ENCODE peak calls at places on chromosomes 2 and 18, in seven cellular contexts. One of them, this sample, is unnamed. For H3K36me3, the result is how much of the 10 kb centered on the place peaks cover.

GRCh38 chr2:209208211-209208610 is 215.6 kb upstream of the MAP2 start:
- DNase-seq in IMR-90: no peak
- DNase-seq in CD4-positive, CD25-positive, alpha-beta regulatory T cell: peak
- DNase-seq in small intestine: peak
- DNase-seq in transverse colon: peak
- DNase-seq in HAP-1: peak
- DNase-seq in CD8-positive, alpha-beta memory T cell: no peak
- DNase-seq in this sample: no peak

GRCh38 chr18:67608171-67608570 is 91.7 kb upstream of the DSEL start:
- DNase-seq in IMR-90: no peak
- DNase-seq in CD4-positive, CD25-positive, alpha-beta regulatory T cell: no peak
- DNase-seq in small intestine: no peak
- DNase-seq in transverse colon: no peak
- DNase-seq in HAP-1: no peak
- DNase-seq in CD8-positive, alpha-beta memory T cell: no peak
- DNase-seq in this sample: no peak

GRCh38 chr18:50193796-50194622 is 938 bp downstream of the MYO5B start:
- DNase-seq in IMR-90: no peak
- DNase-seq in CD4-positive, CD25-positive, alpha-beta regulatory T cell: no peak
- DNase-seq in small intestine: peak
- DNase-seq in transverse colon: peak
- DNase-seq in HAP-1: peak
- DNase-seq in CD8-positive, alpha-beta memory T cell: no peak
- DNase-seq in this sample: no peak

GRCh38 chr2:26721267-26722032 is 28.9 kb downstream of the KCNK3 start:
- DNase-seq in IMR-90: no peak
- DNase-seq in CD4-positive, CD25-positive, alpha-beta regulatory T cell: no peak
- DNase-seq in small intestine: peak
- DNase-seq in transverse colon: peak
- DNase-seq in HAP-1: no peak
- DNase-seq in CD8-positive, alpha-beta memory T cell: no peak
- DNase-seq in this sample: no peak

GRCh38 chr2:71928734-71929481 is 218.8 kb downstream of the CYP26B1 start:
- DNase-seq in IMR-90: no peak
- DNase-seq in CD4-positive, CD25-positive, alpha-beta regulatory T cell: no peak
- DNase-seq in small intestine: no peak
- DNase-seq in transverse colon: no peak
- DNase-seq in HAP-1: no peak
- DNase-seq in CD8-positive, alpha-beta memory T cell: no peak
- DNase-seq in this sample: no peak

GRCh38 chr2:109637749-109638570 is 23.8 kb downstream of the SOWAHC start:
- DNase-seq in IMR-90: peak
- DNase-seq in CD4-positive, CD25-positive, alpha-beta regulatory T cell: peak
- DNase-seq in small intestine: no peak
- DNase-seq in transverse colon: no peak
- DNase-seq in HAP-1: no peak
- DNase-seq in CD8-positive, alpha-beta memory T cell: no peak
- DNase-seq in this sample: peak

GRCh38 chr18:10420561-10421352 is 33.7 kb upstream of the APCDD1 start:
- DNase-seq in IMR-90: peak
- DNase-seq in CD4-positive, CD25-positive, alpha-beta regulatory T cell: no peak
- DNase-seq in small intestine: no peak
- DNase-seq in transverse colon: no peak
- DNase-seq in HAP-1: no peak
- DNase-seq in CD8-positive, alpha-beta memory T cell: no peak
- DNase-seq in this sample: no peak

GRCh38 chr2:147846382-147847081 is 1.7 kb downstream of the ACVR2A start:
- DNase-seq in IMR-90: no peak
- DNase-seq in CD4-positive, CD25-positive, alpha-beta regulatory T cell: no peak
- DNase-seq in small intestine: no peak
- DNase-seq in transverse colon: no peak
- DNase-seq in HAP-1: peak
- DNase-seq in CD8-positive, alpha-beta memory T cell: no peak
- DNase-seq in this sample: no peak

GRCh38 chr2:25479761-25480160 is 138.0 kb upstream of the DNMT3A start:
- DNase-seq in IMR-90: no peak
- DNase-seq in CD4-positive, CD25-positive, alpha-beta regulatory T cell: no peak
- DNase-seq in small intestine: no peak
- DNase-seq in transverse colon: no peak
- DNase-seq in HAP-1: no peak
- DNase-seq in CD8-positive, alpha-beta memory T cell: no peak
- DNase-seq in this sample: no peak

GRCh38 chr2:74979844-74980243 is 21.4 kb downstream of the POLE4 start:
- DNase-seq in IMR-90: no peak
- DNase-seq in CD4-positive, CD25-positive, alpha-beta regulatory T cell: no peak
- DNase-seq in small intestine: no peak
- DNase-seq in transverse colon: no peak
- DNase-seq in HAP-1: no peak
- DNase-seq in CD8-positive, alpha-beta memory T cell: no peak
- DNase-seq in this sample: no peak

GRCh38 chr2:230714122-230714453 is 1.4 kb downstream of the CAB39 start:
- DNase-seq in IMR-90: peak
- DNase-seq in CD4-positive, CD25-positive, alpha-beta regulatory T cell: peak
- DNase-seq in small intestine: peak
- DNase-seq in transverse colon: peak
- DNase-seq in HAP-1: peak
- DNase-seq in CD8-positive, alpha-beta memory T cell: peak
- DNase-seq in this sample: no peak

GRCh38 chr2:70090706-70091334 is 3.5 kb downstream of the PCBP1 start:
- DNase-seq in IMR-90: no peak
- DNase-seq in CD4-positive, CD25-positive, alpha-beta regulatory T cell: no peak
- DNase-seq in small intestine: no peak
- DNase-seq in transverse colon: no peak
- DNase-seq in HAP-1: no peak
- DNase-seq in CD8-positive, alpha-beta memory T cell: no peak
- DNase-seq in this sample: no peak

GRCh38 chr2:498493-499178 is 178.6 kb downstream of the TMEM18 start:
- DNase-seq in IMR-90: peak
- DNase-seq in CD4-positive, CD25-positive, alpha-beta regulatory T cell: no peak
- DNase-seq in small intestine: no peak
- DNase-seq in transverse colon: no peak
- DNase-seq in HAP-1: no peak
- DNase-seq in CD8-positive, alpha-beta memory T cell: no peak
- DNase-seq in this sample: no peak

GRCh38 chr18:23422751-23423418 is 30.2 kb upstream of the RIOK3 start:
- DNase-seq in IMR-90: peak
- DNase-seq in CD4-positive, CD25-positive, alpha-beta regulatory T cell: no peak
- DNase-seq in small intestine: peak
- DNase-seq in transverse colon: peak
- DNase-seq in HAP-1: no peak
- DNase-seq in CD8-positive, alpha-beta memory T cell: no peak
- DNase-seq in this sample: peak

GRCh38 chr2:193966590-193966989 is 1690.4 kb upstream of the SLC39A10 start:
- DNase-seq in IMR-90: peak
- DNase-seq in CD4-positive, CD25-positive, alpha-beta regulatory T cell: no peak
- DNase-seq in small intestine: no peak
- DNase-seq in transverse colon: no peak
- DNase-seq in HAP-1: no peak
- DNase-seq in CD8-positive, alpha-beta memory T cell: no peak
- DNase-seq in this sample: no peak

GRCh38 chr2:234804704-234805103 is 147.1 kb upstream of the SH3BP4 start:
- DNase-seq in IMR-90: no peak
- DNase-seq in CD4-positive, CD25-positive, alpha-beta regulatory T cell: no peak
- DNase-seq in small intestine: no peak
- DNase-seq in transverse colon: no peak
- DNase-seq in HAP-1: no peak
- DNase-seq in CD8-positive, alpha-beta memory T cell: no peak
- DNase-seq in this sample: no peak

GRCh38 chr2:24231461-24231881 is 56.6 kb downstream of the FAM228A start:
- DNase-seq in IMR-90: peak
- DNase-seq in CD4-positive, CD25-positive, alpha-beta regulatory T cell: no peak
- DNase-seq in small intestine: no peak
- DNase-seq in transverse colon: no peak
- DNase-seq in HAP-1: no peak
- DNase-seq in CD8-positive, alpha-beta memory T cell: no peak
- DNase-seq in this sample: no peak

GRCh38 chr18:63073481-63073880 is 246.1 kb downstream of the BCL2 start:
- DNase-seq in IMR-90: no peak
- DNase-seq in CD4-positive, CD25-positive, alpha-beta regulatory T cell: peak
- DNase-seq in small intestine: peak
- DNase-seq in transverse colon: no peak
- DNase-seq in HAP-1: peak
- DNase-seq in CD8-positive, alpha-beta memory T cell: no peak
- DNase-seq in this sample: peak

GRCh38 chr2:165058471-165059265 is 103.3 kb upstream of the SLC38A11 start:
- DNase-seq in IMR-90: no peak
- DNase-seq in CD4-positive, CD25-positive, alpha-beta regulatory T cell: no peak
- DNase-seq in small intestine: no peak
- DNase-seq in transverse colon: no peak
- DNase-seq in HAP-1: no peak
- DNase-seq in CD8-positive, alpha-beta memory T cell: no peak
- DNase-seq in this sample: no peak

GRCh38 chr2:36655456-36655855 is 41.1 kb upstream of the VIT start:
- DNase-seq in IMR-90: peak
- DNase-seq in CD4-positive, CD25-positive, alpha-beta regulatory T cell: no peak
- DNase-seq in small intestine: no peak
- DNase-seq in transverse colon: no peak
- DNase-seq in HAP-1: no peak
- DNase-seq in CD8-positive, alpha-beta memory T cell: no peak
- DNase-seq in this sample: no peak

GRCh38 chr2:40105593-40105992 is 326.5 kb upstream of the THUMPD2 start:
- DNase-seq in IMR-90: peak
- DNase-seq in CD4-positive, CD25-positive, alpha-beta regulatory T cell: no peak
- DNase-seq in small intestine: no peak
- DNase-seq in transverse colon: no peak
- DNase-seq in HAP-1: no peak
- DNase-seq in CD8-positive, alpha-beta memory T cell: no peak
- DNase-seq in this sample: no peak

GRCh38 chr18:50624981-50625380 is 65.1 kb downstream of the MAPK4 start:
- DNase-seq in IMR-90: no peak
- DNase-seq in CD4-positive, CD25-positive, alpha-beta regulatory T cell: no peak
- DNase-seq in small intestine: no peak
- DNase-seq in transverse colon: no peak
- DNase-seq in HAP-1: no peak
- DNase-seq in CD8-positive, alpha-beta memory T cell: no peak
- DNase-seq in this sample: no peak

GRCh38 chr2:110732422-110733413 is at the start of gene ACOXL:
- DNase-seq in IMR-90: no peak
- DNase-seq in CD4-positive, CD25-positive, alpha-beta regulatory T cell: peak
- DNase-seq in small intestine: peak
- DNase-seq in transverse colon: peak
- DNase-seq in HAP-1: no peak
- DNase-seq in CD8-positive, alpha-beta memory T cell: no peak
- DNase-seq in this sample: no peak

GRCh38 chr2:118969734-118970395 is 27.9 kb downstream of the MARCO start:
- DNase-seq in IMR-90: no peak
- DNase-seq in CD4-positive, CD25-positive, alpha-beta regulatory T cell: no peak
- DNase-seq in small intestine: no peak
- DNase-seq in transverse colon: no peak
- DNase-seq in HAP-1: no peak
- DNase-seq in CD8-positive, alpha-beta memory T cell: no peak
- DNase-seq in this sample: no peak

GRCh38 chr2:96511851-96512250 is 6.7 kb upstream of the NEURL3 start:
- DNase-seq in IMR-90: no peak
- DNase-seq in CD4-positive, CD25-positive, alpha-beta regulatory T cell: no peak
- DNase-seq in small intestine: no peak
- DNase-seq in transverse colon: no peak
- DNase-seq in HAP-1: no peak
- DNase-seq in CD8-positive, alpha-beta memory T cell: no peak
- DNase-seq in this sample: no peak

GRCh38 chr2:207983654-207984053 is 41.7 kb downstream of the PLEKHM3 start:
- DNase-seq in IMR-90: no peak
- DNase-seq in CD4-positive, CD25-positive, alpha-beta regulatory T cell: no peak
- DNase-seq in small intestine: no peak
- DNase-seq in transverse colon: no peak
- DNase-seq in HAP-1: no peak
- DNase-seq in CD8-positive, alpha-beta memory T cell: no peak
- DNase-seq in this sample: peak

GRCh38 chr2:65353046-65353445 is 79.4 kb downstream of the SPRED2 start:
- DNase-seq in IMR-90: no peak
- DNase-seq in CD4-positive, CD25-positive, alpha-beta regulatory T cell: no peak
- DNase-seq in small intestine: no peak
- DNase-seq in transverse colon: no peak
- DNase-seq in HAP-1: peak
- DNase-seq in CD8-positive, alpha-beta memory T cell: no peak
- DNase-seq in this sample: no peak

GRCh38 chr2:11156396-11157075 is 1.3 kb downstream of the SLC66A3 start:
- DNase-seq in IMR-90: no peak
- DNase-seq in CD4-positive, CD25-positive, alpha-beta regulatory T cell: no peak
- DNase-seq in small intestine: no peak
- DNase-seq in transverse colon: no peak
- DNase-seq in HAP-1: no peak
- DNase-seq in CD8-positive, alpha-beta memory T cell: no peak
- DNase-seq in this sample: no peak
- H3K4me3 ChIP-seq in IMR-90: no peak
- H3K4me3 ChIP-seq in CD4-positive, CD25-positive, alpha-beta regulatory T cell: peak
- H3K4me3 ChIP-seq in small intestine: no peak
- H3K4me3 ChIP-seq in transverse colon: no peak
- H3K4me3 ChIP-seq in HAP-1: no peak
- H3K4me3 ChIP-seq in CD8-positive, alpha-beta memory T cell: no peak
- H3K4me3 ChIP-seq in this sample: no peak

DNA sequence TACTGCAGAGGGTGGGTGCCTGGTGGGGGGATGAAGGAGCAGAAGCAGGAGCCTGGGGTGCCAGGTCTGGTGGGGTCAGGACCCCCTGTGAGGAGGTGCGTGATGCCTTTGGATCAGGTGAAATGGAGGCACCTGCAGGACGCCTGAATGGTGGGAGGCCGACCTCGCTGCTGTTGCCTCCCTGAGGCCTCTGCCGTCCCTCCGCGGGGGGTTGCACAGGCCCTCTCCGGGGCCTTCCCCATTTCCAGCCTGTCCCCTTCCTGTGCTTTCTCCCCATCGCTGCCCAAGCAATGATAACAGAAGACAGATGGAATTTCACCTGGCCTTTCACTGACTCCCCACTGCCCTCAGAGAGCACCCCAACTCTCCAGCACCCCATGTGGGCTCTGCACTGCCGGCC is 259.3 kb downstream of the ALPK2 start:
- DNase-seq in IMR-90: no peak
- DNase-seq in CD4-positive, CD25-positive, alpha-beta regulatory T cell: no peak
- DNase-seq in small intestine: no peak
- DNase-seq in transverse colon: no peak
- DNase-seq in HAP-1: no peak
- DNase-seq in CD8-positive, alpha-beta memory T cell: no peak
- DNase-seq in this sample: no peak
- H3K36me3 ChIP-seq in IMR-90: under half
- H3K36me3 ChIP-seq in CD4-positive, CD25-positive, alpha-beta regulatory T cell: under half
- H3K36me3 ChIP-seq in small intestine: under half
- H3K36me3 ChIP-seq in transverse colon: under half
- H3K36me3 ChIP-seq in HAP-1: under half
- H3K36me3 ChIP-seq in CD8-positive, alpha-beta memory T cell: under half
- H3K36me3 ChIP-seq in this sample: under half

GRCh38 chr2:150487537-150488429 is at the start of gene RND3:
- DNase-seq in IMR-90: peak
- DNase-seq in CD4-positive, CD25-positive, alpha-beta regulatory T cell: peak
- DNase-seq in small intestine: peak
- DNase-seq in transverse colon: peak
- DNase-seq in HAP-1: peak
- DNase-seq in CD8-positive, alpha-beta memory T cell: no peak
- DNase-seq in this sample: peak
- H3K4me3 ChIP-seq in IMR-90: peak
- H3K4me3 ChIP-seq in CD4-positive, CD25-positive, alpha-beta regulatory T cell: no peak
- H3K4me3 ChIP-seq in small intestine: peak
- H3K4me3 ChIP-seq in transverse colon: peak
- H3K4me3 ChIP-seq in HAP-1: peak
- H3K4me3 ChIP-seq in CD8-positive, alpha-beta memory T cell: no peak
- H3K4me3 ChIP-seq in this sample: no peak

DNA sequence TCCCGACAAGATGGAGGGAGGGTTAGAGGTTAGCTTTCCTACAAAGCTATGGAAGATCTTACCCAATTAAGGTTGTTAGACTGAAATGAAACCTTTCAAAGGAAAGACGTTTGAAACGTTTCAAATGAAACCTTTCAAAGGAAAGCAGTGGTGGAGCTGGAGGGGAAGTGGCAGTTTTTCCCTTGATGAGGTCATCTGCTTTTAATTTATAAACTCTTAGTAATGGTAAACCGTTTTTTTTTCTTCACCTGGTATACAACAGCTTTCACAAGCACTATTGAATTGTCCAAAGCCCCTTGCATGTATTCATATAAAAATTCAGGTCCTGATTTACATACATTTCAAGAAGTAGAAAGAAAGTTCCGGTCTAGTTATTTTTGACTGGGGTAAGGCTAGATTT is 7.4 kb downstream of the PMAIP1 start:
- DNase-seq in IMR-90: no peak
- DNase-seq in CD4-positive, CD25-positive, alpha-beta regulatory T cell: peak
- DNase-seq in small intestine: no peak
- DNase-seq in transverse colon: no peak
- DNase-seq in HAP-1: no peak
- DNase-seq in CD8-positive, alpha-beta memory T cell: no peak
- DNase-seq in this sample: peak
- H3K36me3 ChIP-seq in IMR-90: under half
- H3K36me3 ChIP-seq in CD4-positive, CD25-positive, alpha-beta regulatory T cell: under half
- H3K36me3 ChIP-seq in small intestine: under half
- H3K36me3 ChIP-seq in transverse colon: under half
- H3K36me3 ChIP-seq in HAP-1: under half
- H3K36me3 ChIP-seq in CD8-positive, alpha-beta memory T cell: under half
- H3K36me3 ChIP-seq in this sample: under half